ENCODE peak calls at places on chromosomes 6 and 20, in ten cellular contexts. K, M, F, A, B, S, I, U, N and V are unnamed samples.

GRCh38 chr20:62386383-62387218 is at the start of gene RPS21:
- DNase-seq in A (peak), S (peak), N (peak), F (peak), U (peak), I (peak), B (peak), M (peak), K (no peak), V (peak)

GRCh38 chr6:168207421-168208175 is 112.0 kb downstream of the DACT2 start:
- DNase-seq in N (no peak), I (no peak), U (no peak), A (no peak), S (no peak), B (no peak), M (no peak), K (no peak), F (no peak), V (no peak)

GRCh38 chr6:20168668-20169633 is 43.3 kb downstream of the MBOAT1 start:
- DNase-seq in I (no peak), A (no peak), B (no peak), U (no peak), F (no peak), K (no peak), N (no peak), M (no peak), S (no peak), V (no peak)

GRCh38 chr6:55980627-55981211 is 105.3 kb upstream of the BMP5 start:
- DNase-seq in S (no peak), M (peak), N (peak), I (no peak), B (no peak), F (no peak), U (no peak), K (peak), A (peak), V (no peak)

GRCh38 chr6:125002090-125002741 is 40.0 kb downstream of the RNF217 start:
- DNase-seq in S (no peak), F (no peak), U (no peak), A (no peak), B (no peak), M (no peak), I (no peak), K (peak), N (no peak), V (no peak)

GRCh38 chr6:27213544-27214125 is 33.9 kb upstream of the PRSS16 start:
- DNase-seq in I (no peak), N (no peak), K (no peak), S (peak), M (peak), B (no peak), U (no peak), F (no peak), A (no peak), V (no peak)

GRCh38 chr6:14425805-14426204 is 308.2 kb downstream of the CD83 start:
- DNase-seq in A (no peak), F (no peak), I (no peak), B (no peak), K (no peak), N (no peak), S (no peak), M (no peak), U (no peak), V (no peak)

GRCh38 chr6:14792118-14792955 is 453.5 kb upstream of the JARID2 start:
- DNase-seq in U (no peak), S (no peak), K (no peak), F (no peak), A (no peak), M (no peak), I (no peak), B (no peak), N (peak), V (no peak)

GRCh38 chr6:12148317-12148801 is 136.2 kb downstream of the HIVEP1 start:
- DNase-seq in B (no peak), I (no peak), N (no peak), M (no peak), A (peak), U (no peak), S (no peak), F (no peak), K (no peak), V (no peak)

GRCh38 chr6:34806738-34807453 is 15.0 kb downstream of the BLTP3A start:
- DNase-seq in I (no peak), A (no peak), U (no peak), N (no peak), M (no peak), S (no peak), B (no peak), F (no peak), K (no peak), V (no peak)

GRCh38 chr20:19185083-19185482 is 27.4 kb upstream of the SLC24A3 start:
- DNase-seq in F (no peak), U (no peak), N (no peak), M (no peak), I (no peak), B (no peak), A (no peak), K (no peak), S (no peak), V (no peak)

GRCh38 chr6:151092561-151092960 is 147.2 kb upstream of the AKAP12 start:
- DNase-seq in M (no peak), N (no peak), S (no peak), F (no peak), B (no peak), I (no peak), K (no peak), U (no peak), A (no peak), V (no peak)

GRCh38 chr6:51841656-51842055 is 245.8 kb downstream of the PKHD1 start:
- DNase-seq in S (no peak), N (no peak), B (no peak), K (no peak), A (no peak), M (no peak), U (no peak), I (no peak), F (no peak), V (no peak)

GRCh38 chr6:45924763-45925342 is 90.8 kb downstream of the CLIC5 start:
- DNase-seq in U (no peak), N (no peak), B (no peak), S (no peak), M (no peak), F (no peak), K (no peak), I (no peak), A (no peak), V (no peak)

GRCh38 chr20:2093200-2093781 is 8.3 kb upstream of the STK35 start:
- DNase-seq in N (peak), B (no peak), I (no peak), F (no peak), A (peak), U (no peak), K (no peak), M (peak), S (peak), V (no peak)

GRCh38 chr20:58695895-58696375 is 3.3 kb downstream of the NPEPL1 start:
- DNase-seq in N (no peak), A (no peak), K (no peak), B (no peak), S (no peak), U (no peak), M (no peak), F (no peak), I (no peak), V (no peak)

GRCh38 chr20:17911927-17912326 is 56.7 kb downstream of the SNX5 start:
- DNase-seq in B (no peak), N (no peak), I (no peak), M (no peak), F (no peak), K (no peak), U (no peak), S (no peak), A (no peak), V (no peak)

GRCh38 chr6:17393335-17394191 is at the start of gene CAP2:
- DNase-seq in I (no peak), U (no peak), S (peak), N (peak), K (no peak), B (no peak), A (peak), F (peak), M (peak), V (no peak)

GRCh38 chr6:170056329-170056728 is 234.5 kb downstream of the DLL1 start:
- DNase-seq in K (no peak), F (no peak), M (no peak), N (no peak), S (no peak), A (no peak), U (no peak), I (no peak), B (no peak), V (no peak)

GRCh38 chr6:52263709-52264320 is 19.5 kb upstream of the IL17F start:
- DNase-seq in N (peak), U (peak), I (peak), A (peak), B (peak), F (peak), M (peak), K (no peak), S (peak), V (peak)

GRCh38 chr6:42255050-42255449 is 37.4 kb upstream of the MRPS10 start:
- DNase-seq in B (no peak), F (no peak), S (no peak), A (no peak), K (no peak), U (no peak), N (no peak), M (no peak), I (no peak), V (no peak)

GRCh38 chr6:108114861-108115597 is 40.5 kb upstream of the OSTM1 start:
- DNase-seq in B (no peak), N (peak), I (no peak), F (peak), S (peak), U (no peak), M (no peak), A (no peak), K (no peak), V (no peak)

GRCh38 chr20:36439040-36439730 is 102.1 kb upstream of the MYL9 start:
- DNase-seq in U (no peak), N (peak), K (no peak), B (peak), F (peak), M (peak), A (peak), I (peak), S (peak), V (peak)